ENCODE peak calls at places on chromosomes 11 and 22, in four cellular contexts. M is IMR-90, T is mesendoderm, R is H1. G is an unnamed sample.
A peak's percentile ranks its signal among the peaks of the same experiment; 100 is the strongest.

GRCh38 chr11:37830532-37830931 is 1232.5 kb upstream of the RAG2 start:
- DNase-seq in M (no peak), R (no peak), T (no peak), G (no peak)

GRCh38 chr11:26947379-26947844 is 46.5 kb upstream of the FIBIN start:
- DNase-seq in M (peak; percentile 100), R (no peak), T (no peak), G (no peak)

GRCh38 chr11:85766801-85767200 is 44.1 kb downstream of the SYTL2 start:
- DNase-seq in M (peak; percentile 44), R (no peak), T (no peak), G (no peak)

GRCh38 chr11:130431337-130431773 is 2.9 kb upstream of the ADAMTS8 start:
- DNase-seq in R (peak; percentile 77), T (peak; percentile 89), M (peak; percentile 76), G (peak; percentile 88)

GRCh38 chr22:40043086-40043485 is 48.3 kb downstream of the FAM83F start:
- DNase-seq in M (no peak), R (no peak), T (no peak), G (no peak)

GRCh38 chr22:29139965-29140782 is 65.5 kb upstream of the EMID1 start:
- DNase-seq in T (no peak), R (no peak), M (peak; percentile 58), G (no peak)

GRCh38 chr22:22616636-22617035 is 27.8 kb upstream of the GGTLC2 start:
- DNase-seq in M (no peak), R (no peak), T (no peak), G (no peak)

GRCh38 chr11:68825603-68826002 is 16.1 kb downstream of the CPT1A start:
- DNase-seq in T (peak; percentile 55), M (no peak), R (no peak), G (peak; percentile 70)

GRCh38 chr22:41845380-41846267 is 12.7 kb downstream of the SREBF2 start:
- DNase-seq in M (no peak), T (peak; percentile 71), R (no peak), G (no peak)

GRCh38 chr11:86245369-86246292 is 1.1 kb downstream of the EED start:
- DNase-seq in R (no peak), M (peak; percentile 6), T (peak; percentile 60), G (peak; percentile 38)

GRCh38 chr11:61131998-61132555 is 29.1 kb downstream of the VPS37C start:
- DNase-seq in M (no peak), T (no peak), R (no peak), G (no peak)

GRCh38 chr11:43738600-43739409 is 58.3 kb downstream of the HSD17B12 start:
- DNase-seq in R (no peak), M (peak; percentile 90), T (peak; percentile 83), G (no peak)

DNA sequence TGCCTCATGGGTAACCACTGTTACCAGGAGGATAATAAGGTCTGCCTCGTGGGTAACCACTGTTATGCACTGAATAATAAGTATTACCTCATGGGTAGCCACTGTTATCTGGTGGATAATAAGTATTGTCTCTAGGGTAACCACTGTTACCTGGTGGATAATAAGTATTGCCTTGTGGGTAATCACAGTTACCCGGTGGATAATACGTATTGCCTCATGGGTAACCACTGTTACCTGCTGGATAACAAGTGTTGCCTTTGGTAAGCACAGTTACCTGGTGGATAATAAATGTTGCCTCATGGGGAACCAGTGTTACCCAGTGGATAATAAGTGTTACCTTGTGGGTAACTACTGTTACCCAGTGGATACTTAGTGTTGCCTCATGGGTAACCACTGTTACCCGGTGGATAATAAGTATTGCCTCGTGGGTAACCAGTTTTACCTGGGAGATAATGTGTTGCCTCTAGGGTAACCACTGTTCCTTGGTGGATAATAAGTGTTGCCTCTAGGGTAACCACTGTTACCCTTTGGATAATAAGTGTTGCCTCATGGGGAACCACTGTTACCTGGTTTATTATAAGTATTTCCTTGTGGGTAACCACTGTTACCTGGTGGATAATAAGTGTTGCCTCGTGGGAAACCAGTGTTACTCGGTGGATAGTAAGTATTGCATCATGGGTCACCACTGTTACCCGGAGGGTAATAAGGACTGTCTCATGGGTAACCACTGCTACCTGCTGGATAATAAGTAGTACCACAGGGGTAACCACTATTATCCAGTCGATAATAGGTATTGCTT is 10.6 kb upstream of the NXPE4 start:
- DNase-seq in M (peak; percentile 3), R (no peak), T (no peak), G (no peak)
- H3K4ac ChIP-seq in M (no peak overlapping the region), R (no peak overlapping the region), T (no peak overlapping the region), G (no peak overlapping the region)

DNA sequence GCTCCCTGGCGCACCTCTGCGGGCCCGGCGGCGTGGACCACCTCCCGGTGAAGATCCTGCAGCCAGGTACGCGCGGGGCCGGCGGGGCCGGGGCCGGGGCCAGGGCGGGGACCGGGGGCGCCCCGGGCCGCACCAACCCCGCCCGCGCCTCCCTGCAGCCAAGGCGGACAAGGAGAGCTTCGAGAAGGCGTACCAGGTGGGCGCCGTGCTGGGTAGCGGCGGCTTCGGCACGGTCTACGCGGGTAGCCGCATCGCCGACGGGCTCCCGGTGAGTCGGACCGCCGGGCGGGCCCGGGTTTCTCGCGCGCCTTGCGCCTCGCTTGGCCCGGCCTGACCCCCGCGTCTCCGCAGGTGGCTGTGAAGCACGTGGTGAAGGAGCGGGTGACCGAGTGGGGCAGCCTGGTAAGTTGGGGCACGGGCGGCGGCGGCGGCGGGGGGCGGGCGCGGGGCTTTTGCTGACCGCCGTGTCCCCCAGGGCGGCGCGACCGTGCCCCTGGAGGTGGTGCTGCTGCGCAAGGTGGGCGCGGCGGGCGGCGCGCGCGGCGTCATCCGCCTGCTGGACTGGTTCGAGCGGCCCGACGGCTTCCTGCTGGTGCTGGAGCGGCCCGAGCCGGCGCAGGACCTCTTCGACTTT is 512 bp downstream of the PIM3 start:
- DNase-seq in T (peak; percentile 63), R (no peak), M (no peak), G (no peak)
- H3K27ac ChIP-seq in T (peak overlapping the region; percentile 92), R (peak overlapping the region; percentile 86), M (peak overlapping the region; percentile 67), G (no peak overlapping the region)

GRCh38 chr22:46447906-46448669 is 89.3 kb downstream of the CELSR1 start:
- DNase-seq in R (no peak), T (no peak), M (no peak), G (no peak)
- H3K56ac ChIP-seq in R (no peak overlapping the region), T (no peak overlapping the region), M (no peak overlapping the region), G (no peak overlapping the region)

GRCh38 chr11:12119502-12119901 is 9.1 kb downstream of the MICAL2 start:
- DNase-seq in T (no peak), R (no peak), M (no peak), G (no peak)
- H3K4ac ChIP-seq in T (no peak overlapping the region), R (no peak overlapping the region), M (peak overlapping the region; percentile 89), G (no peak overlapping the region)

DNA sequence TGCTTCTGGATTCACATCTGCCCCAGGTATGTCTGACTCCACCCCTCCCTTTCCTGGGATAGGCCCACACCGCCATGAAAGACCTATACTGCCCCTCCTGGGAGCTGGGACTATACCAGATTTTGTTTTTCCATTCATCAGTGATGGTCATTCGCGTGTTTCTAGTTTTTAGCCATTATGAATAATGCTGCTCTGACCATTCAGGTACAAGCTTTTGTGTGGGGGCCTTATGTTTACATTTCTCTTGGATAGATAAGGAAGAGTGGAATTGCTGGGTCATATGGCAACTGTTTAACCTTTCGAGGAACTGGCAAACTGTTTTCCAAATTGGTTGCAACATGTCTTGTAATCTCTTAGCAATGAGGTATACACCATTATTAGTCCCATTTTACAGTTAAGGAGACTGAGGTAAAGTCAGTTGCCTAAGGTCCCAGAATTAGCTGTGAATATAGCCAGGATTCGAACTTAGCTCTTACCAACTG is 1.2 kb upstream of the TBC1D10A start:
- DNase-seq in T (peak; percentile 69), R (no peak), M (no peak), G (peak; percentile 57)
- H3K27ac ChIP-seq in T (no peak overlapping the region), R (no peak overlapping the region), M (no peak overlapping the region), G (no peak overlapping the region)

GRCh38 chr22:38824587-38824986 is 19.2 kb downstream of the NPTXR start:
- DNase-seq in M (peak; percentile 75), T (peak; percentile 94), R (peak; percentile 61), G (peak; percentile 88)
- H3K56ac ChIP-seq in M (no peak overlapping the region), T (no peak overlapping the region), R (no peak overlapping the region), G (no peak overlapping the region)

GRCh38 chr11:107720305-107720775 is 8.5 kb upstream of the SLN start:
- DNase-seq in M (no peak), T (no peak), R (no peak), G (no peak)
- H3K4ac ChIP-seq in M (no peak overlapping the region), T (no peak overlapping the region), R (no peak overlapping the region), G (no peak overlapping the region)

GRCh38 chr11:13134886-13135285 is 125.8 kb downstream of the RASSF10 start:
- DNase-seq in M (no peak), R (no peak), T (no peak), G (no peak)

GRCh38 chr11:13137778-13138400 is 128.8 kb downstream of the RASSF10 start:
- DNase-seq in R (no peak), T (no peak), M (peak; percentile 41), G (no peak)

GRCh38 chr11:13140028-13140870 is 131.1 kb downstream of the RASSF10 start:
- DNase-seq in M (peak; percentile 26), T (no peak), R (no peak), G (no peak)

GRCh38 chr11:13136272-13136596 is 127.1 kb downstream of the RASSF10 start:
- DNase-seq in M (no peak), T (no peak), R (no peak), G (no peak)

GRCh38 chr11:13135385-13136271 is 126.5 kb downstream of the RASSF10 start:
- DNase-seq in M (peak; percentile 90), R (no peak), T (peak; percentile 46), G (no peak)
- H3K27ac ChIP-seq in M (no peak overlapping the region), R (no peak overlapping the region), T (no peak overlapping the region), G (no peak overlapping the region)